ENCODE peak calls at places on chromosomes 5 and 9, in seven cellular contexts. J is upper lobe of right lung, Z is heart left ventricle, M is IMR-90, A is PC-3, F is Peyer's patch, E is choroid plexus epithelial cell. I is an unnamed sample.

GRCh38 chr5:139725073-139725830 is 70.4 kb upstream of the PSD2 start:
- DNase-seq in J (peak; percentile 75), M (peak; percentile 85), F (peak; percentile 45), Z (peak; percentile 80), E (peak; percentile 81), A (peak; percentile 35), I (no peak)

GRCh38 chr5:181100121-181101015 is 30.6 kb downstream of the OR2V1 start:
- DNase-seq in A (no peak), J (peak; percentile 59), M (no peak), Z (no peak), F (no peak), E (peak; percentile 4), I (no peak)

GRCh38 chr9:91033802-91034201 is 232.2 kb downstream of the SYK start:
- DNase-seq in M (no peak), J (no peak), F (peak; percentile 60), A (peak; percentile 15), E (no peak), Z (no peak), I (no peak)

GRCh38 chr5:141001466-141001853 is 35.2 kb downstream of the PCDHAC2 start:
- DNase-seq in M (no peak), E (no peak), Z (no peak), F (no peak), A (peak; percentile 60), J (peak; percentile 84), I (peak; percentile 48)

GRCh38 chr5:142296914-142297417 is 27.9 kb downstream of the SPRY4 start:
- DNase-seq in E (peak; percentile 76), Z (peak; percentile 57), F (no peak), A (peak; percentile 3), M (peak; percentile 90), J (no peak), I (no peak)

GRCh38 chr9:133731876-133732321 is 6.3 kb downstream of the SARDH start:
- DNase-seq in E (peak; percentile 72), F (no peak), J (peak; percentile 48), A (peak; percentile 45), M (peak; percentile 47), Z (no peak), I (no peak)

GRCh38 chr5:154627711-154628678 is 127.2 kb upstream of the LARP1 start:
- DNase-seq in M (no peak), A (no peak), F (no peak), Z (no peak), E (peak; percentile 5), J (no peak), I (peak; percentile 31)

GRCh38 chr5:173645437-173645807 is 29.0 kb upstream of the BOD1 start:
- DNase-seq in F (no peak), J (peak; percentile 71), A (no peak), Z (no peak), M (peak; percentile 38), E (peak; percentile 71), I (no peak)

GRCh38 chr5:178363501-178364325 is 131.1 kb upstream of the PHYKPL start:
- DNase-seq in J (no peak), A (no peak), Z (peak; percentile 16), M (no peak), F (no peak), E (no peak), I (no peak)

GRCh38 chr9:69985971-69986370 is 57.7 kb upstream of the MAMDC2 start:
- DNase-seq in J (no peak), A (no peak), F (no peak), E (peak; percentile 30), M (no peak), Z (no peak), I (peak; percentile 29)

GRCh38 chr9:37617837-37618236 is 25.4 kb upstream of the TOMM5 start:
- DNase-seq in F (no peak), E (peak; percentile 30), A (peak; percentile 28), M (peak; percentile 54), Z (no peak), J (no peak), I (peak; percentile 48)

GRCh38 chr9:94812343-94812742 is 85.8 kb downstream of the AOPEP start:
- DNase-seq in A (peak; percentile 71), F (no peak), M (peak; percentile 77), E (peak; percentile 75), Z (no peak), J (no peak), I (peak; percentile 81)

GRCh38 chr5:42514759-42515158 is 91.5 kb downstream of the GHR start:
- DNase-seq in Z (no peak), J (no peak), F (no peak), M (no peak), A (peak; percentile 37), E (no peak), I (peak; percentile 46)

GRCh38 chr5:135265497-135266300 is 133.3 kb downstream of the MACROH2A1 start:
- DNase-seq in E (no peak), Z (no peak), M (no peak), F (no peak), A (no peak), J (no peak), I (no peak)

GRCh38 chr5:120447706-120448239 is 16.3 kb upstream of the PRR16 start:
- DNase-seq in A (peak; percentile 55), Z (no peak), M (peak; percentile 41), E (peak; percentile 59), F (no peak), J (no peak), I (peak; percentile 66)

GRCh38 chr5:180611140-180611850 is 20.0 kb upstream of the SCGB3A1 start:
- DNase-seq in A (peak; percentile 18), F (no peak), M (no peak), E (no peak), J (no peak), Z (no peak), I (no peak)

GRCh38 chr5:117084052-117084451 is 509.4 kb upstream of the SEMA6A start:
- DNase-seq in E (no peak), J (no peak), A (no peak), M (no peak), Z (no peak), F (no peak), I (peak; percentile 4)

GRCh38 chr9:112921549-112921948 is 30.9 kb upstream of the SLC46A2 start:
- DNase-seq in M (peak; percentile 63), A (peak; percentile 53), Z (no peak), J (no peak), E (peak; percentile 85), F (no peak), I (peak; percentile 68)

GRCh38 chr5:58016329-58016728 is 443.6 kb downstream of the PLK2 start:
- DNase-seq in F (no peak), M (peak; percentile 0), E (peak; percentile 58), Z (no peak), A (no peak), J (no peak), I (peak; percentile 87)

GRCh38 chr5:91219141-91219802 is 163.8 kb downstream of the ARRDC3 start:
- DNase-seq in M (peak; percentile 85), E (peak; percentile 95), F (no peak), J (no peak), Z (peak; percentile 30), A (peak; percentile 44), I (peak; percentile 93)

GRCh38 chr9:21710792-21711191 is 91.6 kb upstream of the MTAP start:
- DNase-seq in F (no peak), M (peak; percentile 60), E (peak; percentile 19), J (no peak), A (no peak), Z (no peak), I (peak; percentile 73)

GRCh38 chr9:121826711-121827110 is 175.3 kb downstream of the DAB2IP start:
- DNase-seq in F (no peak), M (no peak), A (no peak), E (no peak), Z (no peak), J (peak; percentile 36), I (no peak)

GRCh38 chr9:33124716-33125378 is 42.3 kb downstream of the B4GALT1 start:
- DNase-seq in J (no peak), M (no peak), F (no peak), Z (no peak), A (no peak), E (peak; percentile 17), I (no peak)
- TF ChIP-seq CTCF in J (no peak), M (peak; percentile 10), F (no peak), Z (peak; percentile 39), A (no peak), E (peak; percentile 34), I (no peak)

DNA sequence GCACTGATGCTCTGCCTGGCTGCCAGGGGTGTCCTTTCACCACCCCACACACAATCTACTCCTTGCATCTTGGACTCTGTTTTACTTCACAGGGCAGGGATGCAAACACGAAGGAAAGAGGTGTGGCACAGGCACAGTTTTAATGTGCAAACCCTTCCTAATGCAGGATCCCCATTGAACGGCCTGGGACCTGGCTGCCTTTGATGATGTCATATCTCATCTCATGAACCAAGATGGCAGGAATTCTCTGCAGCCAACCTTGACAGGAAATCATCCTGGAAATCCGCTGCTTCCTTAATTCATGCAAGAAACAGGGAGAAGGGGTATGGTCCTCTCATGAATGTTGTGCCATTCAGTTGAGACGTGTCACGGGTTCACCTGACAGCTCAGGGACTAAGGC is 91.4 kb downstream of the LMNB1 start:
- DNase-seq in Z (no peak), A (no peak), F (no peak), J (no peak), M (no peak), E (no peak), I (no peak)
- H3K4me3 ChIP-seq in Z (no peak overlapping the region), A (no peak overlapping the region), F (no peak overlapping the region), J (no peak overlapping the region), M (no peak overlapping the region), E (no peak overlapping the region), I (no peak overlapping the region)

GRCh38 chr5:60299944-60300343 is 400.0 kb downstream of the DEPDC1B start:
- DNase-seq in E (no peak), Z (no peak), J (no peak), F (no peak), A (no peak), M (no peak), I (no peak)

GRCh38 chr5:60293518-60293917 is 400.0 kb upstream of the PDE4D start:
- DNase-seq in J (no peak), Z (no peak), F (no peak), E (no peak), M (no peak), A (no peak), I (no peak)

GRCh38 chr5:60297658-60298057 is 402.3 kb downstream of the DEPDC1B start:
- DNase-seq in E (no peak), Z (no peak), M (no peak), J (no peak), A (no peak), F (no peak), I (no peak)

DNA sequence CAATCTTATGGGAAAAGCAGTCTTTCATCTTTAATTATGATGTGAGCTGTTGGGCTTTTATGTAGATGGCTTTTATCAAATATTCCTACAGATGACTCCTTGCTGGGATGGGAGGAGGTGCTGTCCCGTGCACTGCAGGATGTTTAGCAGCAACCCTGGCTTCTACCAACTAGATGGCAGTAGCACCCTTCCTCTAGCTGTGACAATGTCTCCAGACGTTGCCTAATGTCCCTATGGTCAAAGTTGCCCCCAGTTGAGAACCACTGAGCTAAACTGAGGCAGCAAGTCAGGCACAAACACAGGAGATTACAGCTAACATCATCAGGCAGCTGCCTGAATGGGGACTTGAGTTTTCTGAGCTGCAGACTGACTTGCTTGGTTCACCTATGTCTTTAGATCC is 401.9 kb upstream of the PDE4D start:
- DNase-seq in E (peak; percentile 72), Z (no peak), A (peak; percentile 39), M (peak; percentile 5), F (no peak), J (no peak), I (peak; percentile 59)
- TF ChIP-seq CTCF in E (peak; percentile 88), Z (peak; percentile 54), A (peak; percentile 62), M (peak; percentile 42), F (peak; percentile 37), J (peak; percentile 24), I (peak; percentile 83)

DNA sequence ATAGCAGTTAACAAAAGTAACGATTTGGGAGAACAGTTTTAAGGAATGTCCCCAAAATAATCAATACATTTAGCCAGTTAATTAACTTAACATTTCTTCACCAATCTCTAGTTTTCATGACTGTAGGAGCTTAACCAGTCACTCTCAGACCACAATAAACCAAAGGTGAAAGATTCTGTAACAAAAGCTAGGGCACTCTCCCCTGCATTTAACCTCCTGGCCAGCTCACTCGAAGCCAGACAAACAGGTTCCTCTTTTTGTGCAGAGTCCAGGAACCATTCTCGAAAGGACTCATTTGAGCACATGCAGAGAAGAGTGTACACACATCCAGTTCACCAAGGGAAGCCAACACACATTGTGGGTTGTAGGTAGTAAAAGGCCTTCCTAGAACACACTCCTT is 6.5 kb downstream of the IL7R start:
- DNase-seq in F (no peak), M (no peak), Z (no peak), J (no peak), A (peak; percentile 83), E (no peak), I (peak; percentile 66)
- H3K4me3 ChIP-seq in F (peak overlapping the region; percentile 27), M (no peak overlapping the region), Z (no peak overlapping the region), J (peak overlapping the region; percentile 42), A (no peak overlapping the region), E (no peak overlapping the region), I (no peak overlapping the region)